ENCODE peak calls at places on chromosomes 3 and 15, in six cellular contexts. One of them, this sample, is unnamed.

GRCh38 chr3:98982336-98982735 is 80.8 kb upstream of the DCBLD2 start:
- DNase-seq in A549: no peak
- DNase-seq in ELR: peak; percentile 55
- DNase-seq in neural crest cell: no peak
- DNase-seq in hypothalamus: no peak
- DNase-seq in activated CD8-positive, alpha-beta memory T cell treated with anti-CD3 and anti-CD28 coated beads for 24 hours: no peak
- DNase-seq in this sample: peak; percentile 28

GRCh38 chr15:89472785-89473256 is 23.6 kb downstream of the RHCG start:
- DNase-seq in hypothalamus: peak; percentile 28
- DNase-seq in activated CD8-positive, alpha-beta memory T cell treated with anti-CD3 and anti-CD28 coated beads for 24 hours: peak; percentile 65
- DNase-seq in neural crest cell: peak; percentile 84
- DNase-seq in A549: peak; percentile 78
- DNase-seq in ELR: peak; percentile 59
- DNase-seq in this sample: peak; percentile 65

GRCh38 chr15:92605225-92605944 is 50.2 kb downstream of the FAM174B start:
- DNase-seq in hypothalamus: no peak
- DNase-seq in ELR: no peak
- DNase-seq in A549: no peak
- DNase-seq in activated CD8-positive, alpha-beta memory T cell treated with anti-CD3 and anti-CD28 coated beads for 24 hours: no peak
- DNase-seq in neural crest cell: no peak
- DNase-seq in this sample: no peak

GRCh38 chr3:19739504-19739903 is 194.5 kb downstream of the EFHB start:
- DNase-seq in activated CD8-positive, alpha-beta memory T cell treated with anti-CD3 and anti-CD28 coated beads for 24 hours: no peak
- DNase-seq in ELR: no peak
- DNase-seq in neural crest cell: no peak
- DNase-seq in A549: no peak
- DNase-seq in hypothalamus: no peak
- DNase-seq in this sample: no peak

GRCh38 chr3:88775026-88775690 is 332.3 kb upstream of the EPHA3 start:
- DNase-seq in ELR: no peak
- DNase-seq in hypothalamus: no peak
- DNase-seq in neural crest cell: no peak
- DNase-seq in activated CD8-positive, alpha-beta memory T cell treated with anti-CD3 and anti-CD28 coated beads for 24 hours: no peak
- DNase-seq in A549: no peak
- DNase-seq in this sample: no peak

GRCh38 chr3:133408366-133408765 is 8.5 kb downstream of the BFSP2 start:
- DNase-seq in neural crest cell: no peak
- DNase-seq in ELR: no peak
- DNase-seq in hypothalamus: no peak
- DNase-seq in activated CD8-positive, alpha-beta memory T cell treated with anti-CD3 and anti-CD28 coated beads for 24 hours: no peak
- DNase-seq in A549: no peak
- DNase-seq in this sample: peak; percentile 18

GRCh38 chr3:54892168-54892567 is 35.7 kb downstream of the LRTM1 start:
- DNase-seq in activated CD8-positive, alpha-beta memory T cell treated with anti-CD3 and anti-CD28 coated beads for 24 hours: no peak
- DNase-seq in hypothalamus: no peak
- DNase-seq in ELR: no peak
- DNase-seq in neural crest cell: no peak
- DNase-seq in A549: no peak
- DNase-seq in this sample: no peak

GRCh38 chr15:73346735-73347312 is 21.9 kb downstream of the HCN4 start:
- DNase-seq in ELR: peak; percentile 37
- DNase-seq in neural crest cell: peak; percentile 57
- DNase-seq in hypothalamus: no peak
- DNase-seq in A549: peak; percentile 48
- DNase-seq in activated CD8-positive, alpha-beta memory T cell treated with anti-CD3 and anti-CD28 coated beads for 24 hours: peak; percentile 78
- DNase-seq in this sample: peak; percentile 61

GRCh38 chr3:143977326-143978262 is 6.0 kb downstream of the DIPK2A start:
- DNase-seq in A549: no peak
- DNase-seq in ELR: peak; percentile 12
- DNase-seq in hypothalamus: no peak
- DNase-seq in neural crest cell: no peak
- DNase-seq in activated CD8-positive, alpha-beta memory T cell treated with anti-CD3 and anti-CD28 coated beads for 24 hours: no peak
- DNase-seq in this sample: peak; percentile 17

GRCh38 chr3:122858373-122858772 is 63.5 kb downstream of the SLC49A4 start:
- DNase-seq in neural crest cell: no peak
- DNase-seq in hypothalamus: no peak
- DNase-seq in ELR: peak; percentile 36
- DNase-seq in activated CD8-positive, alpha-beta memory T cell treated with anti-CD3 and anti-CD28 coated beads for 24 hours: no peak
- DNase-seq in A549: peak; percentile 40
- DNase-seq in this sample: peak; percentile 40

GRCh38 chr3:171876651-171877272 is 33.6 kb downstream of the TMEM212 start:
- DNase-seq in ELR: peak; percentile 83
- DNase-seq in neural crest cell: no peak
- DNase-seq in activated CD8-positive, alpha-beta memory T cell treated with anti-CD3 and anti-CD28 coated beads for 24 hours: no peak
- DNase-seq in A549: peak; percentile 20
- DNase-seq in hypothalamus: no peak
- DNase-seq in this sample: peak; percentile 92

GRCh38 chr3:72888546-72889309 is 882 bp downstream of the GXYLT2 start:
- DNase-seq in A549: no peak
- DNase-seq in neural crest cell: peak; percentile 40
- DNase-seq in hypothalamus: no peak
- DNase-seq in activated CD8-positive, alpha-beta memory T cell treated with anti-CD3 and anti-CD28 coated beads for 24 hours: no peak
- DNase-seq in ELR: peak; percentile 6
- DNase-seq in this sample: peak; percentile 14

GRCh38 chr15:85482896-85483295 is 102.5 kb downstream of the AKAP13 start:
- DNase-seq in activated CD8-positive, alpha-beta memory T cell treated with anti-CD3 and anti-CD28 coated beads for 24 hours: no peak
- DNase-seq in ELR: peak; percentile 81
- DNase-seq in A549: peak; percentile 53
- DNase-seq in hypothalamus: no peak
- DNase-seq in neural crest cell: no peak
- DNase-seq in this sample: peak; percentile 91

GRCh38 chr3:117611242-117611641 is 901.7 kb downstream of the TUSC7 start:
- DNase-seq in ELR: no peak
- DNase-seq in hypothalamus: no peak
- DNase-seq in A549: no peak
- DNase-seq in activated CD8-positive, alpha-beta memory T cell treated with anti-CD3 and anti-CD28 coated beads for 24 hours: no peak
- DNase-seq in neural crest cell: no peak
- DNase-seq in this sample: no peak

GRCh38 chr3:9912294-9912935 is 4.5 kb upstream of the IL17RC start:
- DNase-seq in ELR: peak; percentile 79
- DNase-seq in neural crest cell: no peak
- DNase-seq in activated CD8-positive, alpha-beta memory T cell treated with anti-CD3 and anti-CD28 coated beads for 24 hours: no peak
- DNase-seq in hypothalamus: no peak
- DNase-seq in A549: peak; percentile 39
- DNase-seq in this sample: peak; percentile 70

GRCh38 chr3:188972313-188972712 is 199.5 kb upstream of the TPRG1 start:
- DNase-seq in hypothalamus: no peak
- DNase-seq in neural crest cell: no peak
- DNase-seq in A549: no peak
- DNase-seq in ELR: no peak
- DNase-seq in activated CD8-positive, alpha-beta memory T cell treated with anti-CD3 and anti-CD28 coated beads for 24 hours: no peak
- DNase-seq in this sample: no peak

This sample was measured in GM23248.